ENCODE peak calls at places on chromosome 21, in seven cellular contexts. E is OCI-LY7, L is fibroblast of lung, O is spleen, B is PC-3, C is ascending aorta, M is heart right ventricle. K is an unnamed sample.

GRCh38 chr21:41899431-41900202 is 20.5 kb upstream of the PRDM15 start:
- DNase-seq in E (no peak), C (no peak), O (no peak), L (no peak), B (no peak), M (no peak), K (no peak)

GRCh38 chr21:32861871-32862270 is 90.3 kb upstream of the PAXBP1 start:
- DNase-seq in B (no peak), O (no peak), C (no peak), E (no peak), M (no peak), L (no peak), K (no peak)

GRCh38 chr21:27268290-27268689 is 301.4 kb upstream of the ADAMTS5 start:
- DNase-seq in M (no peak), O (no peak), B (no peak), L (peak; percentile 62), C (no peak), E (no peak), K (no peak)

GRCh38 chr21:28393279-28393678 is 599.4 kb downstream of the LTN1 start:
- DNase-seq in B (peak; percentile 29), L (peak; percentile 29), M (no peak), C (no peak), O (no peak), E (no peak), K (no peak)

GRCh38 chr21:46118871-46119564 is 21.1 kb downstream of the COL6A2 start:
- DNase-seq in O (peak; percentile 59), B (no peak), L (no peak), C (peak; percentile 5), M (peak; percentile 2), E (no peak), K (no peak)

GRCh38 chr21:37435120-37435519 is 68.5 kb downstream of the DYRK1A start:
- DNase-seq in E (no peak), B (peak; percentile 47), O (no peak), M (peak; percentile 80), C (peak; percentile 27), L (peak; percentile 99), K (no peak)

GRCh38 chr21:42010507-42011493 is 640 bp upstream of the ZBTB21 start:
- DNase-seq in E (peak; percentile 65), C (no peak), L (peak; percentile 12), B (peak; percentile 38), M (no peak), O (peak; percentile 95), K (peak; percentile 61)

GRCh38 chr21:41187537-41188025 is 19.6 kb downstream of the BACE2 start:
- DNase-seq in M (no peak), O (no peak), B (no peak), C (no peak), E (no peak), L (peak; percentile 37), K (no peak)

GRCh38 chr21:22145555-22145954 is 1147.3 kb downstream of the NCAM2 start:
- DNase-seq in E (no peak), C (no peak), M (no peak), B (no peak), L (no peak), O (no peak), K (no peak)

GRCh38 chr21:40340357-40340756 is 473.1 kb downstream of the PCP4 start:
- DNase-seq in B (no peak), M (no peak), L (no peak), C (no peak), O (no peak), E (no peak), K (no peak)

GRCh38 chr21:25772680-25773079 is 37.9 kb downstream of the GABPA start:
- DNase-seq in M (no peak), E (no peak), O (no peak), B (peak; percentile 11), L (peak; percentile 3), C (no peak), K (no peak)

GRCh38 chr21:36926989-36927695 is 39.3 kb downstream of the HLCS start:
- DNase-seq in B (peak; percentile 48), E (no peak), C (no peak), M (no peak), L (no peak), O (no peak), K (no peak)

GRCh38 chr21:29318354-29318753 is 19.6 kb downstream of the BACH1 start:
- DNase-seq in C (no peak), O (no peak), L (peak; percentile 57), E (no peak), B (no peak), M (no peak), K (no peak)

GRCh38 chr21:21396424-21396823 is 398.2 kb downstream of the NCAM2 start:
- DNase-seq in L (no peak), M (no peak), E (no peak), B (no peak), C (no peak), O (peak; percentile 48), K (no peak)

GRCh38 chr21:39881661-39882060 is 14.4 kb downstream of the PCP4 start:
- DNase-seq in O (no peak), B (no peak), L (no peak), M (no peak), E (no peak), C (no peak), K (no peak)

GRCh38 chr21:40422851-40423635 is 423.9 kb downstream of the DSCAM start:
- DNase-seq in E (no peak), B (no peak), O (no peak), L (no peak), M (no peak), C (no peak), K (no peak)

GRCh38 chr21:42571391-42572150 is 57.9 kb downstream of the SLC37A1 start:
- DNase-seq in E (no peak), M (no peak), C (no peak), O (peak; percentile 37), L (no peak), B (no peak), K (no peak)

GRCh38 chr21:42337276-42337675 is 13.5 kb downstream of the TFF2 start:
- DNase-seq in C (no peak), L (no peak), E (no peak), M (no peak), B (no peak), O (no peak), K (no peak)

GRCh38 chr21:36845070-36845469 is 121.4 kb downstream of the HLCS start:
- DNase-seq in B (no peak), L (no peak), E (no peak), M (no peak), O (no peak), C (no peak), K (no peak)

GRCh38 chr21:41634858-41635257 is 126.9 kb upstream of the TMPRSS2 start:
- DNase-seq in O (no peak), C (no peak), E (no peak), B (peak; percentile 95), L (peak; percentile 58), M (no peak), K (no peak)

GRCh38 chr21:42056996-42057689 is 14.0 kb upstream of the UMODL1 start:
- DNase-seq in C (no peak), L (peak; percentile 99), O (peak; percentile 68), M (no peak), B (peak; percentile 95), E (no peak), K (no peak)

GRCh38 chr21:36909901-36910561 is 56.4 kb downstream of the HLCS start:
- DNase-seq in M (no peak), E (no peak), C (no peak), B (peak; percentile 99), O (no peak), L (peak; percentile 99), K (no peak)

GRCh38 chr21:42698730-42699129 is 45.3 kb downstream of the PDE9A start:
- DNase-seq in O (peak; percentile 7), E (no peak), M (no peak), B (no peak), L (no peak), C (no peak), K (no peak)

GRCh38 chr21:16455978-16456377 is 726.2 kb downstream of the USP25 start:
- DNase-seq in O (no peak), L (peak; percentile 88), C (no peak), E (no peak), M (no peak), B (no peak), K (no peak)
- H3K4me1 ChIP-seq in O (no peaks in the 10 kb centered on the region), L (no peaks in the 10 kb centered on the region), C (no peaks in the 10 kb centered on the region), E (no peaks in the 10 kb centered on the region), M (peaks cover 21% of the 10 kb centered on the region), B (no peaks in the 10 kb centered on the region), K (no peaks in the 10 kb centered on the region)

DNA sequence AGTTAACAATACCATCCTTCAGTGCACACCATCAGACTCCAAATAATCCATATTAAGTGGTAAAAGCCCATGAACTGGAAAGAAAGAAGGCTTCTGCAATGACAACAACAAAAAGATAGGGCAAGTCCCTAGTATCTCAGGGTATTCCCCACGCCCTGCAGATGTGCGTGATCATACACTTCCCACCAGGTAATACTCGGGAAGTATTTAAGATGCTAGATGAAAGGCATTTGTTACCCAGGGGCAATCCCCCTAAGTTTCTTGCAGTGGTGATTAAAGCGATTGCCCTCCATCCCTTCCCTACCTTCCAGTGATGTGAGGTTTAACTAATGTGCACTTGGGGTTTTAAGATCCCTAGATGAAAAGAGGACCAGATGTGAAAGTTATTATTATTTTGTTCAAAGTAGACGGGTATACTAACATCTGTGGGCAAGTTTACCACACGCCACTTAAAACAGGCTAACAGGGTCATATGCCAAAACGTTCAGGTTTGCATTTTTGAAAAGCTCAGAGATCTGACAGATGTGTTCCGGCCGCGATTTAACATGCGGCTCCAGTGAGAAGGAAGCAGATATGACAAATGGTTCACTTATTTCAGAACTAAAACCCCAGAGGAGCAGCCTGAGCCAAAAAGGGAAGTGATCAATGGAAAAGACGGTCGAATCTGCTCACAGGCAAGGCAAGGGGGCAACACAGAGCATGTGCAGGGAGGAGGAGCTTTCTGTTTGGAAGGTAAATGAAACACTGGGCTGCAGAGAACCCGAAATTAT is 17.4 kb downstream of the TIAM1 start:
- DNase-seq in C (no peak), M (no peak), L (peak; percentile 60), O (no peak), E (peak; percentile 69), B (no peak), K (peak; percentile 29)
- TF ChIP-seq CTCF in C (no peak), M (no peak), L (no peak), O (no peak), E (no peak), B (no peak), K (no peak)

GRCh38 chr21:19566975-19567374 is 1163.4 kb upstream of the TMPRSS15 start:
- DNase-seq in C (no peak), E (no peak), L (no peak), B (no peak), M (no peak), O (no peak), K (no peak)
- H3K4me1 ChIP-seq in C (no peaks in the 10 kb centered on the region), E (no peaks in the 10 kb centered on the region), L (no peaks in the 10 kb centered on the region), B (no peaks in the 10 kb centered on the region), M (no peaks in the 10 kb centered on the region), O (no peaks in the 10 kb centered on the region), K (no peaks in the 10 kb centered on the region)

DNA sequence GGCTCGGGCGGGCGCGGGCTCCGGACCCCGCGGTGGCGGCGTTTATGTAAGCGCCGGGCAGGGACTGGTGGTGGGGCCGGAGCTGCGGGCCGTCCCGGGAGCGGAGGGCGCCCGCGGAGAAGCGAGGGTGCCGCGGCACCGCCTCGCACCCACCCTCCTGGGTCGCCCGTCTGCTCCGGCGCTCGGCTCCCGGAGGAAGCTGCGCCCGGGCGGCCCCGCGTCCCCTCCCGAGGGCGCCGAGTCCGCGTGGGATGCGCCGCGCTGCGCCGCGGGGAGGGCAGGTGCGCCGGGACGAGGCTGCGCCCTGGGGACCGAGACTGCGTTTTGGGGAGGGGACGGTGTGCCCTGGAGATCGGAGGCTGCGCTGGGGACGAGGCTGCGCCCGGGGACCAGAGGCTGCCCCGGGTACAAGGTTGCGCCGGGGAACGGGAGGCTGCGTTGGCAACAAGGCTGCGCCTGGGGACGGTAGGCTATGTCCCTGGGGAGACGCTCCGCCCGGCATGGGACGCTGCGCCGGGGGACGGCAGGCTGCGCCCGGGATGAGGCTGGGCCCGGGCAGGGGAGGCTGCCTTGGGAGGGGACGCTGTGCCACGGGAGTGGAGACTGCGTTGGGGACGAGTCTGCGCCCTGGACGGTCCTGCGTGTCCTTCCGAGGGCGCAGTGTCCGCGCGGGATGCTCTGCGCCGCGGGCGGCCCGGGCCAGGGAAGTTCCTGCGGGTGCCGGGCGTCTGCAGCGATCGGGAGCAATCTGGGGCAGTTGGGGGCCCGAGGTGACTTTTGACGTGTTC is 632 bp downstream of the ADARB1 start:
- DNase-seq in L (peak; percentile 51), M (no peak), B (peak; percentile 55), E (no peak), C (no peak), O (peak; percentile 85), K (peak; percentile 9)
- TF ChIP-seq CTCF in L (no peak), M (no peak), B (no peak), E (no peak), C (no peak), O (no peak), K (no peak)